ENCODE peak calls at places on chromosomes 12 and 14, in eight cellular contexts. C is dorsolateral prefrontal cortex, E is upper lobe of left lung, O is tibial artery, V is choroid plexus epithelial cell, P is pancreas, Z is foreskin fibroblast, F is HCT116. A is an unnamed sample.

GRCh38 chr12:85782711-85783110 is 53.5 kb downstream of the RASSF9 start:
- DNase-seq in C (no peak), E (no peak), O (no peak), V (no peak), P (no peak), Z (no peak), F (peak), A (no peak)

GRCh38 chr12:106442575-106442974 is 85.0 kb downstream of the POLR3B start:
- DNase-seq in C (no peak), E (no peak), O (no peak), V (no peak), P (no peak), Z (no peak), F (no peak), A (no peak)

GRCh38 chr14:51053157-51053556 is 41.7 kb downstream of the TRIM9 start:
- DNase-seq in C (no peak), E (no peak), O (no peak), V (no peak), P (no peak), Z (no peak), F (no peak), A (no peak)

GRCh38 chr14:88910386-88910785 is 85.9 kb downstream of the TTC8 start:
- DNase-seq in C (peak), E (peak), O (no peak), V (no peak), P (no peak), Z (no peak), F (no peak), A (no peak)

GRCh38 chr14:68670344-68670725 is 122.5 kb downstream of the ZFP36L1 start:
- DNase-seq in C (no peak), E (no peak), O (peak), V (no peak), P (peak), Z (no peak), F (no peak), A (no peak)

GRCh38 chr12:88185988-88186387 is 43.9 kb downstream of the TMTC3 start:
- DNase-seq in C (no peak), E (no peak), O (no peak), V (peak), P (no peak), Z (peak), F (peak), A (peak)

GRCh38 chr14:55221186-55221585 is 29.8 kb upstream of the DLGAP5 start:
- DNase-seq in C (no peak), E (no peak), O (no peak), V (peak), P (no peak), Z (peak), F (no peak), A (no peak)

GRCh38 chr14:71730471-71730870 is 201.8 kb upstream of the RGS6 start:
- DNase-seq in C (no peak), E (no peak), O (no peak), V (peak), P (no peak), Z (no peak), F (no peak), A (no peak)

DNA sequence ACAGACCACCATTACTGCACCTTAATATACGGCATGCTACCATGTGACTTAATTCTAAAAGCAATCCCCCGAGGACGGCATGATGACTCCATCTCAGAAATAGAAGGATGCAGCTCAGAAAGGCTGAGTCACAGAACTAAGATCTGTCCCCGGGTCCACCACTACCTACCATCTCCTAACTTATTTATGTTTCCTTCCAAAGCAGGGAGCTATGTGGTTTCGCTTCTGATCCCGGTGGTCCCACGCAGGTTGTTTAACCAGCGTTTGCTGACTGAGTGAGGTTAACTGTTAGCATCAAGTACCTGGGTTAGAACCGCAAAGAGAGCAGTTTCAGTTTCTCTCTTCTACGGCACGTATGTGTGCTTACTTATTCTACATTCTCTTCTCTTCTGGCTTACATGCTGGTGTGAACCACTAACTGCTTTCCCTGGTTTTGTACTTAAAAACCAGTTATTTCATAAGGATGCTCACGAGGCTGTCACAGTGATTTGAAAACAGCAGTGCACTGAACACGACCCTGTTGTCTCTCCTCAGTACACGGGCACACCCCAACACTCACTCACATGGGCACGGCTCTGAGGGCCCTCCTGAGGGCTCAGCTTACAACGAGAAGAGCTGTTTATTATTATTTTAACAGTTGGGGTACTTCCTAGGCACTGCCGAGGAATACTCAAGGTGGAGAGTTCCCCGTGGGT is 66.7 kb downstream of the CCDC88C start:
- DNase-seq in C (no peak), E (no peak), O (no peak), V (no peak), P (no peak), Z (no peak), F (no peak), A (no peak)
- H3K4me3 ChIP-seq in C (no peak), E (peak), O (peak), V (no peak), P (no peak), Z (no peak), F (no peak), A (no peak)

DNA sequence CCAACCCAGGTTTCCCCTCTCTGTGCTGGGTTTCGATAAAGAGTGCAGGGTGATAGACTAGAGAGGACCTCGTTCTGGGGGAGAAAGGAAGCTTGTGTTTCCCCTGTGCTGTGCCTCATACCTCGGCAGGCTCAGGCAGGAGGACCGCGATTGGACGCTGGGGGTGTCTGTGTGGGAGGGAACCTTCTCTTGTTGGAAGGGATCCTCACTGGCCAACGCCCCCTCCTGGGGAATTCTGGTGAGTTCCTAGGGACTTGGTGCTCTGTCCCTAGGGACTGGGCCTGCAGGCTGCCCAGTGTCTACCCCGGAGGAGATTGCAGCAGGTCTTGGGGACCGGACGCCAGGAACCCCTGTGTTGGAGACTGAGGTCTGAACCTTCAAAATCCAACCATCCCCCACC is 157.4 kb upstream of the PRMT8 start:
- DNase-seq in C (peak), E (no peak), O (no peak), V (no peak), P (no peak), Z (no peak), F (peak), A (no peak)
- TF ChIP-seq CTCF in C (no peak), E (no peak), O (no peak), V (no peak), P (no peak), Z (no peak), F (peak), A (no peak)

GRCh38 chr14:29846339-29847129 is 81.1 kb downstream of the PRKD1 start:
- DNase-seq in C (no peak), E (no peak), O (no peak), V (peak), P (no peak), Z (no peak), F (no peak), A (no peak)
- H3K4me3 ChIP-seq in C (no peak), E (no peak), O (no peak), V (no peak), P (no peak), Z (no peak), F (no peak), A (no peak)

GRCh38 chr12:123264642-123265041 is 7.0 kb downstream of the CDK2AP1 start:
- DNase-seq in C (no peak), E (no peak), O (no peak), V (no peak), P (no peak), Z (no peak), F (no peak), A (no peak)
- TF ChIP-seq CTCF in C (peak), E (no peak), O (no peak), V (peak), P (no peak), Z (peak), F (peak), A (no peak)

GRCh38 chr14:58746701-58747100 is 108.9 kb downstream of the DACT1 start:
- DNase-seq in C (no peak), E (no peak), O (no peak), V (no peak), P (no peak), Z (no peak), F (no peak), A (no peak)
- H3K4me3 ChIP-seq in C (no peak), E (no peak), O (no peak), V (no peak), P (no peak), Z (no peak), F (no peak), A (no peak)

DNA sequence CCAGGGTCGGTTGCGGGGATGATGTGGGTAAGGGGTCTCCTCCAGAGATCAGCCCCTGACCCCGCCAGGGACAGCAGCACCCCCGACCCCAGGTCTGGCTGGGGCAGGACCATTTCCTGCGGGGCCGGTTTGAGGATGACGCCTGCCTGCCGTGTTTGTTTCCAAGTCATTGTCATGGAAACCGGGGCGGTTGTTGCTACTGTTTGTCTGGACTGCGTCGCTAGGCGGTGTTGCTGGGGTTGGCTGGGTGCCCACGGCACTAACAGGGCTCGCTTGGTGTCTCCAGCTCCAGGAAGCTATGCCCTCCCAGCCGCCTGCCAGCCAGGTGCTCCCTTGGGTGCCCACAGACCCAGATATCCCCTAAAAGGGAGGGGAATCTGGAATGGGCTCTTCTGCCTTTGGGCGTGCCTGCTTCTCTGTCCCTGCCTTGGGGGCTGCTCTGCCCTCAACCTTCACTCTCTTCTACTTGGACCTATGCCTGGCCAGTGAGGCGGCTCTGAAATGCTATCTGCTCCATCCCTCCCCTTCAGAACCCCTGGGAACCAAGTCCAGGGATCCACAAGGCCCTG is 4.7 kb upstream of the CRIP1 start:
- DNase-seq in C (peak), E (peak), O (peak), V (peak), P (peak), Z (peak), F (peak), A (peak)
- TF ChIP-seq CTCF in C (peak), E (peak), O (peak), V (peak), P (no peak), Z (no peak), F (no peak), A (peak)

DNA sequence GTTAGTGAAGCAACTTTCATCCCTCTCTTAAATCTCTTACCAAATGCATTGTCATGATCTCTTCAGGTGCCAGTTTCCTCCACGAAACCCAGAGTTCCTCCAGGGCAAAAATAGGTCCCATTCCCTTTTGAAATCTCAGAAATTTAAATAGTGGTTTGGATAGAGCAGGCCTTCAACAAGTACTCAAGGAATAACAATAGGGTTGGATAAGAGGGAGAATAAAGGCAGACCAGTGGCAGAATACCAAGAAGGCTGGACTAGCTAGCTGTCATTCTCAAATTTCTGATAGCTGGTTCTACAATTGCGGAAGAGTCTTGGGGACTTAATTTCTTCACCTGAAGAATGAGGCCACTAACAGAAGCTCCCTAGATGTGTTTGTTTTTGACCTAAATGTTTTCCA is 62.5 kb downstream of the PKP2 start:
- DNase-seq in C (no peak), E (no peak), O (no peak), V (no peak), P (no peak), Z (no peak), F (no peak), A (no peak)
- H3K4me3 ChIP-seq in C (no peak), E (no peak), O (no peak), V (no peak), P (no peak), Z (no peak), F (no peak), A (no peak)

GRCh38 chr12:67728296-67728666 is 79.7 kb downstream of the DYRK2 start:
- DNase-seq in C (no peak), E (no peak), O (no peak), V (no peak), P (peak), Z (no peak), F (no peak), A (no peak)
- TF ChIP-seq CTCF in C (no peak), E (no peak), O (no peak), V (no peak), P (no peak), Z (no peak), F (no peak), A (no peak)

GRCh38 chr14:49687942-49688700 is at the start of gene POLE2:
- DNase-seq in C (peak), E (peak), O (peak), V (peak), P (peak), Z (peak), F (peak), A (no peak)

GRCh38 chr14:49691031-49691430 is 1.9 kb upstream of the KLHDC1 start:
- DNase-seq in C (no peak), E (no peak), O (no peak), V (no peak), P (no peak), Z (no peak), F (no peak), A (no peak)

GRCh38 chr14:49686425-49686824 is 1.6 kb downstream of the POLE2 start:
- DNase-seq in C (no peak), E (no peak), O (no peak), V (no peak), P (no peak), Z (no peak), F (no peak), A (no peak)

GRCh38 chr14:49692191-49692757 is 646 bp upstream of the KLHDC1 start:
- DNase-seq in C (no peak), E (no peak), O (no peak), V (peak), P (no peak), Z (no peak), F (no peak), A (no peak)

GRCh38 chr14:49688701-49689030 is 652 bp upstream of the POLE2 start:
- DNase-seq in C (no peak), E (no peak), O (no peak), V (no peak), P (no peak), Z (no peak), F (no peak), A (no peak)
- H3K4me3 ChIP-seq in C (peak), E (peak), O (peak), V (peak), P (peak), Z (no peak), F (no peak), A (no peak)

GRCh38 chr12:53221203-53222076 is 10.6 kb downstream of the RARG start:
- DNase-seq in C (no peak), E (peak), O (peak), V (peak), P (peak), Z (peak), F (no peak), A (no peak)
- TF ChIP-seq CTCF in C (no peak), E (no peak), O (no peak), V (peak), P (no peak), Z (no peak), F (no peak), A (no peak)

A was measured in astrocyte of the cerebellum.